ENCODE peak calls at places on chromosomes 12 and 14, in ten cellular contexts. One of them, this sample, is unnamed.
A peak's percentile ranks its signal among the peaks of the same experiment; 100 is the strongest.

GRCh38 chr14:75864352-75864751 is 117.4 kb downstream of the TGFB3 start:
- DNase-seq in GM23248: peak; percentile 81
- DNase-seq in IMR-90: peak; percentile 92
- DNase-seq in fibroblast of lung: peak; percentile 81
- DNase-seq in neural progenitor cell: no peak
- DNase-seq in colonic mucosa: no peak
- DNase-seq in mesendoderm: no peak
- DNase-seq in PC-3: peak; percentile 97
- DNase-seq in K562: no peak
- DNase-seq in H1: no peak
- DNase-seq in this sample: peak; percentile 68

GRCh38 chr12:15151141-15152091 is 69.8 kb downstream of the RERG start:
- DNase-seq in GM23248: peak; percentile 38
- DNase-seq in IMR-90: no peak
- DNase-seq in fibroblast of lung: peak; percentile 66
- DNase-seq in neural progenitor cell: peak; percentile 38
- DNase-seq in colonic mucosa: no peak
- DNase-seq in mesendoderm: peak; percentile 24
- DNase-seq in PC-3: peak; percentile 42
- DNase-seq in K562: no peak
- DNase-seq in H1: no peak
- DNase-seq in this sample: peak; percentile 57

GRCh38 chr14:88204221-88204620 is 118.8 kb downstream of the KCNK10 start:
- DNase-seq in GM23248: no peak
- DNase-seq in IMR-90: no peak
- DNase-seq in fibroblast of lung: no peak
- DNase-seq in neural progenitor cell: no peak
- DNase-seq in colonic mucosa: peak; percentile 70
- DNase-seq in mesendoderm: peak; percentile 31
- DNase-seq in PC-3: peak; percentile 48
- DNase-seq in K562: no peak
- DNase-seq in H1: no peak
- DNase-seq in this sample: no peak

GRCh38 chr12:85310025-85310424 is 30.0 kb downstream of the ALX1 start:
- DNase-seq in GM23248: no peak
- DNase-seq in IMR-90: no peak
- DNase-seq in fibroblast of lung: no peak
- DNase-seq in neural progenitor cell: no peak
- DNase-seq in colonic mucosa: no peak
- DNase-seq in mesendoderm: peak; percentile 11
- DNase-seq in PC-3: peak; percentile 45
- DNase-seq in K562: no peak
- DNase-seq in H1: no peak
- DNase-seq in this sample: no peak

GRCh38 chr14:61491876-61492440 is 170.6 kb downstream of the PRKCH start:
- DNase-seq in GM23248: no peak
- DNase-seq in IMR-90: no peak
- DNase-seq in fibroblast of lung: no peak
- DNase-seq in neural progenitor cell: no peak
- DNase-seq in colonic mucosa: no peak
- DNase-seq in mesendoderm: no peak
- DNase-seq in PC-3: no peak
- DNase-seq in K562: no peak
- DNase-seq in H1: no peak
- DNase-seq in this sample: no peak

GRCh38 chr12:131950182-131950913 is 606 bp downstream of the EP400 start:
- DNase-seq in GM23248: peak; percentile 61
- DNase-seq in IMR-90: no peak
- DNase-seq in fibroblast of lung: no peak
- DNase-seq in neural progenitor cell: peak; percentile 65
- DNase-seq in colonic mucosa: peak; percentile 37
- DNase-seq in mesendoderm: peak; percentile 18
- DNase-seq in PC-3: no peak
- DNase-seq in K562: peak; percentile 79
- DNase-seq in H1: no peak
- DNase-seq in this sample: peak; percentile 70

GRCh38 chr14:77565289-77566081 is 51.0 kb downstream of the SPTLC2 start:
- DNase-seq in GM23248: peak; percentile 26
- DNase-seq in IMR-90: peak; percentile 70
- DNase-seq in fibroblast of lung: peak; percentile 28
- DNase-seq in neural progenitor cell: no peak
- DNase-seq in colonic mucosa: no peak
- DNase-seq in mesendoderm: no peak
- DNase-seq in PC-3: no peak
- DNase-seq in K562: no peak
- DNase-seq in H1: no peak
- DNase-seq in this sample: peak; percentile 28

GRCh38 chr14:76267322-76268012 is 108.5 kb upstream of the ESRRB start:
- DNase-seq in GM23248: peak; percentile 57
- DNase-seq in IMR-90: peak; percentile 21
- DNase-seq in fibroblast of lung: peak; percentile 47
- DNase-seq in neural progenitor cell: peak; percentile 42
- DNase-seq in colonic mucosa: peak; percentile 60
- DNase-seq in mesendoderm: peak; percentile 66
- DNase-seq in PC-3: no peak
- DNase-seq in K562: no peak
- DNase-seq in H1: no peak
- DNase-seq in this sample: peak; percentile 68

GRCh38 chr12:132323171-132324010 is 6.0 kb downstream of the GALNT9 start:
- DNase-seq in GM23248: no peak
- DNase-seq in IMR-90: no peak
- DNase-seq in fibroblast of lung: no peak
- DNase-seq in neural progenitor cell: no peak
- DNase-seq in colonic mucosa: no peak
- DNase-seq in mesendoderm: no peak
- DNase-seq in PC-3: no peak
- DNase-seq in K562: no peak
- DNase-seq in H1: no peak
- DNase-seq in this sample: peak; percentile 13

GRCh38 chr14:89625208-89625987 is 208.4 kb upstream of the FOXN3 start:
- DNase-seq in GM23248: no peak
- DNase-seq in IMR-90: no peak
- DNase-seq in fibroblast of lung: peak; percentile 65
- DNase-seq in neural progenitor cell: peak; percentile 29
- DNase-seq in colonic mucosa: peak; percentile 22
- DNase-seq in mesendoderm: no peak
- DNase-seq in PC-3: no peak
- DNase-seq in K562: no peak
- DNase-seq in H1: no peak
- DNase-seq in this sample: no peak

GRCh38 chr12:26034371-26035142 is 76.1 kb downstream of the RASSF8 start:
- DNase-seq in GM23248: peak; percentile 40
- DNase-seq in IMR-90: peak; percentile 47
- DNase-seq in fibroblast of lung: peak; percentile 23
- DNase-seq in neural progenitor cell: no peak
- DNase-seq in colonic mucosa: no peak
- DNase-seq in mesendoderm: no peak
- DNase-seq in PC-3: no peak
- DNase-seq in K562: no peak
- DNase-seq in H1: no peak
- DNase-seq in this sample: no peak

GRCh38 chr14:38882533-38882932 is 220.5 kb downstream of the SEC23A start:
- DNase-seq in GM23248: peak; percentile 4
- DNase-seq in IMR-90: peak; percentile 11
- DNase-seq in fibroblast of lung: peak; percentile 50
- DNase-seq in neural progenitor cell: no peak
- DNase-seq in colonic mucosa: no peak
- DNase-seq in mesendoderm: no peak
- DNase-seq in PC-3: peak; percentile 43
- DNase-seq in K562: no peak
- DNase-seq in H1: no peak
- DNase-seq in this sample: no peak

GRCh38 chr12:71556881-71557280 is 106.8 kb downstream of the ZFC3H1 start:
- DNase-seq in GM23248: peak; percentile 93
- DNase-seq in IMR-90: peak; percentile 94
- DNase-seq in fibroblast of lung: peak; percentile 76
- DNase-seq in neural progenitor cell: peak; percentile 26
- DNase-seq in colonic mucosa: no peak
- DNase-seq in mesendoderm: peak; percentile 96
- DNase-seq in PC-3: peak; percentile 89
- DNase-seq in K562: no peak
- DNase-seq in H1: peak; percentile 34
- DNase-seq in this sample: peak; percentile 76

GRCh38 chr14:75242546-75243273 is 35.9 kb upstream of the FOS start:
- DNase-seq in GM23248: peak; percentile 91
- DNase-seq in IMR-90: peak; percentile 87
- DNase-seq in fibroblast of lung: peak; percentile 85
- DNase-seq in neural progenitor cell: peak; percentile 65
- DNase-seq in colonic mucosa: peak; percentile 55
- DNase-seq in mesendoderm: no peak
- DNase-seq in PC-3: peak; percentile 29
- DNase-seq in K562: no peak
- DNase-seq in H1: no peak
- DNase-seq in this sample: peak; percentile 92

DNA sequence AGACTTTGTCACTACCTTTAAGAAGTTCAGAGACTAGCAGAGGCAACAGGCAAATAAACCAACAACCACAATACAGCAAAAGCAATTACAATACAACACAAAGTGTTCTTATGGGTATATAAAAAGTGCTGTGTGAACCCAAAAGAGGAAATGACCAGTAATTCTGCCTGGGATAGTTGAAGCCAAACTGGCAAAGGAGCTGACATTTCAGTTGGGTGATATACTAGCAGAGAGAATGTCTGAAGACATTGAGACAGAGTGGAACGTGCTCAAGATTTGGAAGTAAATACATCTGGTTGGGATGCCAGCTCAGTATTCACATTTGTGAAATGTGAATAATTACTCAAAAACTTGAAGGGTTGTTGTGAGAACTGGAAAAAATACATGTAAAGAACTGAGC is 80.6 kb upstream of the GTF2A1 start:
- DNase-seq in GM23248: no peak
- DNase-seq in IMR-90: no peak
- DNase-seq in fibroblast of lung: no peak
- DNase-seq in neural progenitor cell: no peak
- DNase-seq in colonic mucosa: no peak
- DNase-seq in mesendoderm: no peak
- DNase-seq in PC-3: no peak
- DNase-seq in K562: no peak
- DNase-seq in H1: no peak
- DNase-seq in this sample: no peak
- H3K9ac ChIP-seq in GM23248: no peak overlapping the region
- H3K9ac ChIP-seq in IMR-90: no peak overlapping the region
- H3K9ac ChIP-seq in fibroblast of lung: no peak overlapping the region
- H3K9ac ChIP-seq in neural progenitor cell: no peak overlapping the region
- H3K9ac ChIP-seq in colonic mucosa: no peak overlapping the region
- H3K9ac ChIP-seq in mesendoderm: no peak overlapping the region
- H3K9ac ChIP-seq in PC-3: no peak overlapping the region
- H3K9ac ChIP-seq in K562: no peak overlapping the region
- H3K9ac ChIP-seq in H1: no peak overlapping the region
- H3K9ac ChIP-seq in this sample: no peak overlapping the region

GRCh38 chr12:2138294-2138693 is 85.5 kb downstream of the CACNA1C start:
- DNase-seq in GM23248: no peak
- DNase-seq in IMR-90: no peak
- DNase-seq in fibroblast of lung: no peak
- DNase-seq in neural progenitor cell: no peak
- DNase-seq in colonic mucosa: no peak
- DNase-seq in mesendoderm: no peak
- DNase-seq in PC-3: no peak
- DNase-seq in K562: no peak
- DNase-seq in H1: no peak
- DNase-seq in this sample: no peak
- H3K9ac ChIP-seq in GM23248: no peak overlapping the region
- H3K9ac ChIP-seq in IMR-90: no peak overlapping the region
- H3K9ac ChIP-seq in fibroblast of lung: no peak overlapping the region
- H3K9ac ChIP-seq in neural progenitor cell: no peak overlapping the region
- H3K9ac ChIP-seq in colonic mucosa: peak overlapping the region; percentile 38
- H3K9ac ChIP-seq in mesendoderm: no peak overlapping the region
- H3K9ac ChIP-seq in PC-3: no peak overlapping the region
- H3K9ac ChIP-seq in K562: no peak overlapping the region
- H3K9ac ChIP-seq in H1: no peak overlapping the region
- H3K9ac ChIP-seq in this sample: peak overlapping the region; percentile 5

GRCh38 chr12:79331870-79332269 is 358.9 kb downstream of the PAWR start:
- DNase-seq in GM23248: peak; percentile 43
- DNase-seq in IMR-90: peak; percentile 26
- DNase-seq in fibroblast of lung: no peak
- DNase-seq in neural progenitor cell: no peak
- DNase-seq in colonic mucosa: no peak
- DNase-seq in mesendoderm: no peak
- DNase-seq in PC-3: no peak
- DNase-seq in K562: no peak
- DNase-seq in H1: no peak
- DNase-seq in this sample: peak; percentile 55
- H3K9ac ChIP-seq in GM23248: no peak overlapping the region
- H3K9ac ChIP-seq in IMR-90: no peak overlapping the region
- H3K9ac ChIP-seq in fibroblast of lung: no peak overlapping the region
- H3K9ac ChIP-seq in neural progenitor cell: no peak overlapping the region
- H3K9ac ChIP-seq in colonic mucosa: no peak overlapping the region
- H3K9ac ChIP-seq in mesendoderm: no peak overlapping the region
- H3K9ac ChIP-seq in PC-3: no peak overlapping the region
- H3K9ac ChIP-seq in K562: no peak overlapping the region
- H3K9ac ChIP-seq in H1: no peak overlapping the region
- H3K9ac ChIP-seq in this sample: no peak overlapping the region

GRCh38 chr14:59189281-59189821 is 884 bp downstream of the DAAM1 start:
- DNase-seq in GM23248: peak; percentile 66
- DNase-seq in IMR-90: peak; percentile 18
- DNase-seq in fibroblast of lung: no peak
- DNase-seq in neural progenitor cell: peak; percentile 61
- DNase-seq in colonic mucosa: peak; percentile 42
- DNase-seq in mesendoderm: peak; percentile 79
- DNase-seq in PC-3: peak; percentile 52
- DNase-seq in K562: peak; percentile 9
- DNase-seq in H1: no peak
- DNase-seq in this sample: peak; percentile 72
- H3K9ac ChIP-seq in GM23248: peak overlapping the region; percentile 85
- H3K9ac ChIP-seq in IMR-90: peak overlapping the region; percentile 60
- H3K9ac ChIP-seq in fibroblast of lung: peak overlapping the region; percentile 67
- H3K9ac ChIP-seq in neural progenitor cell: peak overlapping the region; percentile 70
- H3K9ac ChIP-seq in colonic mucosa: peak overlapping the region; percentile 95
- H3K9ac ChIP-seq in mesendoderm: peak overlapping the region; percentile 84
- H3K9ac ChIP-seq in PC-3: peak overlapping the region; percentile 47
- H3K9ac ChIP-seq in K562: peak overlapping the region; percentile 81
- H3K9ac ChIP-seq in H1: peak overlapping the region; percentile 31
- H3K9ac ChIP-seq in this sample: peak overlapping the region; percentile 88